ENCODE peak calls at places on chromosomes 13 and 19, in four cellular contexts. L is stimulated activated CD8-positive, alpha-beta memory T cell treated with anti-CD3 and anti-CD28 coated beads, Interleukin-2, amount 100 ng/mL, for 48 hours; X is anterior cingulate cortex; Z is germinal center. N is an unnamed sample.
A peak's percentile ranks its signal among the peaks of the same experiment; 100 is the strongest.

GRCh38 chr19:52522555-52522954 is 4.9 kb upstream of the ZNF808 start:
- DNase-seq in L (no peak), X (no peak), Z (no peak), N (no peak)

GRCh38 chr13:47188802-47189201 is 291.9 kb upstream of the HTR2A start:
- DNase-seq in L (no peak), X (no peak), Z (no peak), N (no peak)

GRCh38 chr19:6811906-6812305 is 39.4 kb downstream of the VAV1 start:
- DNase-seq in L (no peak), X (no peak), Z (peak; percentile 19), N (peak; percentile 17)

GRCh38 chr19:8028951-8029491 is 23.5 kb upstream of the CCL25 start:
- DNase-seq in L (no peak), X (no peak), Z (no peak), N (no peak)

GRCh38 chr19:51830263-51830662 is 35.3 kb downstream of the FPR3 start:
- DNase-seq in L (no peak), X (no peak), Z (no peak), N (peak; percentile 9)

GRCh38 chr13:106133025-106133424 is 402.4 kb downstream of the EFNB2 start:
- DNase-seq in L (no peak), X (no peak), Z (no peak), N (no peak)

GRCh38 chr19:6976197-6976596 is 45.0 kb downstream of the MBD3L2B start:
- DNase-seq in L (no peak), X (no peak), Z (no peak), N (no peak)

GRCh38 chr13:94673841-94674240 is 38.5 kb downstream of the SOX21 start:
- DNase-seq in L (no peak), X (no peak), Z (no peak), N (no peak)

GRCh38 chr19:3186891-3187661 is 1.3 kb downstream of the NCLN start:
- DNase-seq in L (no peak), X (no peak), Z (no peak), N (no peak)

GRCh38 chr19:3006075-3006767 is 22.9 kb downstream of the TLE2 start:
- DNase-seq in L (no peak), X (no peak), Z (no peak), N (peak; percentile 18)

GRCh38 chr19:46489445-46490272 is 6.0 kb downstream of the PNMA8B start:
- DNase-seq in L (no peak), X (no peak), Z (no peak), N (no peak)

GRCh38 chr13:24683833-24684599 is 3.8 kb downstream of the ATP12A start:
- DNase-seq in L (peak; percentile 56), X (no peak), Z (peak; percentile 80), N (peak; percentile 55)

GRCh38 chr13:45393941-45394570 is 24.1 kb downstream of the SLC25A30 start:
- DNase-seq in L (no peak), X (peak; percentile 1), Z (peak; percentile 34), N (peak; percentile 38)

GRCh38 chr19:7382694-7383093 is 34.0 kb downstream of the ARHGEF18 start:
- DNase-seq in L (no peak), X (no peak), Z (no peak), N (no peak)

GRCh38 chr13:28558126-28558525 is 63.2 kb upstream of the FLT1 start:
- DNase-seq in L (no peak), X (no peak), Z (no peak), N (no peak)

GRCh38 chr13:111483621-111483987 is 163.2 kb downstream of the TEX29 start:
- DNase-seq in L (no peak), X (no peak), Z (no peak), N (no peak)

GRCh38 chr13:30376426-30377311 is 45.6 kb upstream of the UBE2L5 start:
- DNase-seq in L (peak; percentile 39), X (no peak), Z (peak; percentile 66), N (peak; percentile 73)

GRCh38 chr13:99686157-99686572 is 184.9 kb downstream of the TM9SF2 start:
- DNase-seq in L (no peak), X (no peak), Z (no peak), N (no peak)

GRCh38 chr13:35144496-35144895 is 202.4 kb downstream of the NBEA start:
- DNase-seq in L (no peak), X (no peak), Z (no peak), N (no peak)

GRCh38 chr13:34044660-34045080 is 226.7 kb downstream of the RFC3 start:
- DNase-seq in L (no peak), X (no peak), Z (no peak), N (no peak)

GRCh38 chr13:97139704-97140103 is 82.4 kb upstream of the MBNL2 start:
- DNase-seq in L (no peak), X (no peak), Z (no peak), N (no peak)

GRCh38 chr19:48962029-48962848 is 2.9 kb upstream of the FTL start:
- DNase-seq in L (no peak), X (no peak), Z (peak; percentile 75), N (peak; percentile 83)

GRCh38 chr13:113417836-113418721 is 35.2 kb downstream of the ADPRHL1 start:
- DNase-seq in L (no peak), X (no peak), Z (no peak), N (no peak)

GRCh38 chr19:2887391-2887914 is 13.3 kb upstream of the ZNF57 start:
- DNase-seq in L (no peak), X (no peak), Z (peak; percentile 64), N (peak; percentile 51)

GRCh38 chr19:10074153-10074552 is 12.0 kb upstream of the SHFL start:
- DNase-seq in L (no peak), X (no peak), Z (peak; percentile 54), N (peak; percentile 48)

GRCh38 chr13:101730420-101731000 is 278.0 kb downstream of the ITGBL1 start:
- DNase-seq in L (no peak), X (no peak), Z (no peak), N (no peak)

GRCh38 chr13:91349992-91350911 is 2.8 kb downstream of the MIR17HG start:
- DNase-seq in L (no peak), X (no peak), Z (no peak), N (no peak)

GRCh38 chr13:109750376-109750775 is 36.0 kb downstream of the IRS2 start:
- DNase-seq in L (no peak), X (no peak), Z (no peak), N (no peak)

GRCh38 chr13:26219726-26220125 is 2.4 kb downstream of the RNF6 start:
- DNase-seq in L (no peak), X (no peak), Z (no peak), N (no peak)

GRCh38 chr13:111166882-111167281 is 51.8 kb downstream of the ARHGEF7 start:
- DNase-seq in L (no peak), X (no peak), Z (peak; percentile 53), N (no peak)

GRCh38 chr13:42396501-42396900 is 124.5 kb downstream of the AKAP11 start:
- DNase-seq in L (peak; percentile 49), X (no peak), Z (no peak), N (peak; percentile 61)

N was measured in RPMI8226.